ENCODE peak calls at places on chromosome 20, in nine cellular contexts. One of them, this sample, is unnamed.

GRCh38 chr20:1477896-1478490 is 11.3 kb upstream of the NSFL1C start:
- DNase-seq in breast epithelium: no peak
- DNase-seq in body of pancreas: no peak
- DNase-seq in testis: no peak
- DNase-seq in stomach: no peak
- DNase-seq in right lobe of liver: no peak
- DNase-seq in HCT116: no peak
- DNase-seq in heart left ventricle: no peak
- DNase-seq in esophagus muscularis mucosa: no peak
- DNase-seq in this sample: no peak

GRCh38 chr20:14764511-14765369 is 427.3 kb upstream of the FLRT3 start:
- DNase-seq in heart left ventricle: no peak
- DNase-seq in stomach: peak
- DNase-seq in right lobe of liver: no peak
- DNase-seq in HCT116: no peak
- DNase-seq in esophagus muscularis mucosa: no peak
- DNase-seq in body of pancreas: peak
- DNase-seq in testis: no peak
- DNase-seq in breast epithelium: peak
- DNase-seq in this sample: peak

GRCh38 chr20:43751167-43752050 is 24.6 kb upstream of the GTSF1L start:
- DNase-seq in right lobe of liver: no peak
- DNase-seq in breast epithelium: no peak
- DNase-seq in esophagus muscularis mucosa: no peak
- DNase-seq in heart left ventricle: no peak
- DNase-seq in body of pancreas: no peak
- DNase-seq in stomach: no peak
- DNase-seq in HCT116: no peak
- DNase-seq in testis: no peak
- DNase-seq in this sample: no peak

GRCh38 chr20:1893721-1894470 is 1.3 kb upstream of the SIRPA start:
- DNase-seq in body of pancreas: peak
- DNase-seq in testis: no peak
- DNase-seq in esophagus muscularis mucosa: no peak
- DNase-seq in heart left ventricle: peak
- DNase-seq in right lobe of liver: peak
- DNase-seq in HCT116: peak
- DNase-seq in stomach: no peak
- DNase-seq in breast epithelium: peak
- DNase-seq in this sample: peak

GRCh38 chr20:53768329-53768728 is 174.7 kb upstream of the ZNF217 start:
- DNase-seq in HCT116: no peak
- DNase-seq in heart left ventricle: no peak
- DNase-seq in stomach: no peak
- DNase-seq in body of pancreas: no peak
- DNase-seq in testis: no peak
- DNase-seq in esophagus muscularis mucosa: no peak
- DNase-seq in right lobe of liver: no peak
- DNase-seq in breast epithelium: no peak
- DNase-seq in this sample: no peak

GRCh38 chr20:47102629-47103028 is 208.0 kb downstream of the EYA2 start:
- DNase-seq in testis: no peak
- DNase-seq in breast epithelium: no peak
- DNase-seq in body of pancreas: no peak
- DNase-seq in HCT116: no peak
- DNase-seq in right lobe of liver: no peak
- DNase-seq in esophagus muscularis mucosa: no peak
- DNase-seq in heart left ventricle: peak
- DNase-seq in stomach: no peak
- DNase-seq in this sample: peak

GRCh38 chr20:38117635-38118034 is 47.4 kb downstream of the TGM2 start:
- DNase-seq in body of pancreas: no peak
- DNase-seq in heart left ventricle: no peak
- DNase-seq in esophagus muscularis mucosa: peak
- DNase-seq in right lobe of liver: no peak
- DNase-seq in stomach: no peak
- DNase-seq in testis: no peak
- DNase-seq in breast epithelium: no peak
- DNase-seq in HCT116: no peak
- DNase-seq in this sample: peak

GRCh38 chr20:1950836-1951235 is 43.0 kb downstream of the PDYN start:
- DNase-seq in esophagus muscularis mucosa: no peak
- DNase-seq in right lobe of liver: no peak
- DNase-seq in heart left ventricle: no peak
- DNase-seq in testis: no peak
- DNase-seq in HCT116: no peak
- DNase-seq in body of pancreas: no peak
- DNase-seq in breast epithelium: no peak
- DNase-seq in stomach: no peak
- DNase-seq in this sample: peak

GRCh38 chr20:11912013-11912663 is 5.6 kb upstream of the BTBD3 start:
- DNase-seq in testis: no peak
- DNase-seq in breast epithelium: no peak
- DNase-seq in body of pancreas: peak
- DNase-seq in stomach: no peak
- DNase-seq in esophagus muscularis mucosa: no peak
- DNase-seq in heart left ventricle: no peak
- DNase-seq in HCT116: no peak
- DNase-seq in right lobe of liver: no peak
- DNase-seq in this sample: no peak

GRCh38 chr20:48728042-48728837 is 99.6 kb downstream of the PREX1 start:
- DNase-seq in breast epithelium: no peak
- DNase-seq in esophagus muscularis mucosa: no peak
- DNase-seq in heart left ventricle: no peak
- DNase-seq in right lobe of liver: no peak
- DNase-seq in body of pancreas: no peak
- DNase-seq in testis: peak
- DNase-seq in stomach: no peak
- DNase-seq in HCT116: no peak
- DNase-seq in this sample: no peak

GRCh38 chr20:43055181-43055884 is 134.4 kb downstream of the PTPRT start:
- DNase-seq in testis: no peak
- DNase-seq in breast epithelium: no peak
- DNase-seq in esophagus muscularis mucosa: no peak
- DNase-seq in heart left ventricle: no peak
- DNase-seq in right lobe of liver: no peak
- DNase-seq in body of pancreas: no peak
- DNase-seq in HCT116: no peak
- DNase-seq in stomach: no peak
- DNase-seq in this sample: no peak

GRCh38 chr20:35523298-35523888 is 6.1 kb downstream of the C20orf173 start:
- DNase-seq in breast epithelium: no peak
- DNase-seq in esophagus muscularis mucosa: no peak
- DNase-seq in testis: no peak
- DNase-seq in body of pancreas: peak
- DNase-seq in heart left ventricle: no peak
- DNase-seq in right lobe of liver: peak
- DNase-seq in stomach: no peak
- DNase-seq in HCT116: no peak
- DNase-seq in this sample: no peak

DNA sequence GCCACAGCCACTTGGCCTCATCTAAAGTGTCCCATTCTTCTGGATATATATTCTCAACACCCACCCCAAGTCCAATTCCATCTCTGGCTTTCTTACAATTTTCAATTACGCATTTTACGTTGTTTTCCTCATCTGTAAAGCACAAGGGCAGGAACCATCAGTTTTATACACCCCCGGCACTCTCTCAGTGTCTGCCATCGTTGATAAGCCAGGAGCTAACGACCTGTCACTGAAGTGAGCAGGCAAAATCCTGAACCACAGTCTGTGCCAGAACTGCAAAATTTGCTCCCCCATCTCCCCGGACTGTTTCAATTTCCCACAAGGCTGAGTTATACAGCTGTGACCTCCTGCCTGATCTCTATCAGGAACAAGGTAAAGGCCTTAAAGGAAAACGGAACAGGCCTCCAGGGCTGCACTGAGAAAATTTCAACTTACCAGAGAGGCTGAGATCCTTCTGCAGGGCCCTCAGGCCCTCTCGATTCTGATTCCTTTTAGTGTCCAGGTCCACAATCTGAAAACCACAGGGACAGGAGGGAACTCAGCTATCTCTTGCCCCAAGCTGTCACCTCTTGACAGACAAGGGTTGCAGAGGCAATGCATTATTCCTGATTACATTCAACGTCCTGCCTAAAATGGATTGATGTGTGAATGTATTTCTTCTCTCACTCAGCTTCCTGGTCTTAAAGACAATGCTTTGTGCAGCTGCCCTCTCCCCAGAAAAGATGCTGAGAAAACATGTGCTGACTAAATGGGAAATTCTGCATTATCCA is 1.8 kb downstream of the PDRG1 start:
- DNase-seq in heart left ventricle: no peak
- DNase-seq in stomach: no peak
- DNase-seq in right lobe of liver: no peak
- DNase-seq in testis: no peak
- DNase-seq in body of pancreas: no peak
- DNase-seq in esophagus muscularis mucosa: no peak
- DNase-seq in breast epithelium: no peak
- DNase-seq in HCT116: no peak
- DNase-seq in this sample: no peak
- H3K4me3 ChIP-seq in heart left ventricle: peak
- H3K4me3 ChIP-seq in stomach: peak
- H3K4me3 ChIP-seq in right lobe of liver: no peak
- H3K4me3 ChIP-seq in testis: no peak
- H3K4me3 ChIP-seq in body of pancreas: no peak
- H3K4me3 ChIP-seq in esophagus muscularis mucosa: peak
- H3K4me3 ChIP-seq in breast epithelium: peak
- H3K4me3 ChIP-seq in HCT116: peak
- H3K4me3 ChIP-seq in this sample: no peak

GRCh38 chr20:57392130-57392445 is 892 bp downstream of the RBM38 start:
- DNase-seq in breast epithelium: no peak
- DNase-seq in stomach: no peak
- DNase-seq in HCT116: no peak
- DNase-seq in body of pancreas: no peak
- DNase-seq in testis: no peak
- DNase-seq in heart left ventricle: peak
- DNase-seq in right lobe of liver: no peak
- DNase-seq in esophagus muscularis mucosa: no peak
- DNase-seq in this sample: no peak
- TF ChIP-seq POLR2A in breast epithelium: no peak
- TF ChIP-seq POLR2A in stomach: no peak
- TF ChIP-seq POLR2A in HCT116: no peak
- TF ChIP-seq POLR2A in body of pancreas: no peak
- TF ChIP-seq POLR2A in testis: no peak
- TF ChIP-seq POLR2A in heart left ventricle: no peak
- TF ChIP-seq POLR2A in right lobe of liver: no peak
- TF ChIP-seq POLR2A in esophagus muscularis mucosa: no peak
- TF ChIP-seq POLR2A in this sample: no peak

DNA sequence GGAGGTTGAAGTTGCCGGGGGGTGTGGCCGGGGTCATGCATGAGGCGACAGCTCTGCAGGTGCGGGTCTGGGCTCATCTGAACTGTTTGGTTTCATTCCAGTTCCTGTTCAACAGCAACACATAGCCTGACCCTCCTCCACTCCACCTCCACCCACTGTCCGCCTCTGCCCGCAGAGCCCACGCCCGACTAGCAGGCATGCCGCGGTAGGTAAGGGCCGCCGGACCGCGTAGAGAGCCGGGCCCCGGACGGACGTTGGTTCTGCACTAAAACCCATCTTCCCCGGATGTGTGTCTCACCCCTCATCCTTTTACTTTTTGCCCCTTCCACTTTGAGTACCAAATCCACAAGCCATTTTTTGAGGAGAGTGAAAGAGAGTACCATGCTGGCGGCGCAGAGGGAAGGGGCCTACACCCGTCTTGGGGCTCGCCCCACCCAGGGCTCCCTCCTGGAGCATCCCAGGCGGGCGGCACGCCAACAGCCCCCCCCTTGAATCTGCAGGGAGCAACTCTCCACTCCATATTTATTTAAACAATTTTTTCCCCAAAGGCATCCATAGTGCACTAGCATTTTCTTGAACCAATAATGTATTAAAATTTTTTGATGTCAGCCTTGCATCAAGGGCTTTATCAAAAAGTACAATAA is 72.5 kb downstream of the PTPN1 start:
- DNase-seq in right lobe of liver: no peak
- DNase-seq in stomach: no peak
- DNase-seq in HCT116: no peak
- DNase-seq in esophagus muscularis mucosa: no peak
- DNase-seq in heart left ventricle: no peak
- DNase-seq in body of pancreas: no peak
- DNase-seq in breast epithelium: no peak
- DNase-seq in testis: no peak
- DNase-seq in this sample: no peak
- TF ChIP-seq CTCF in right lobe of liver: no peak
- TF ChIP-seq CTCF in stomach: no peak
- TF ChIP-seq CTCF in HCT116: no peak
- TF ChIP-seq CTCF in esophagus muscularis mucosa: no peak
- TF ChIP-seq CTCF in heart left ventricle: no peak
- TF ChIP-seq CTCF in body of pancreas: no peak
- TF ChIP-seq CTCF in breast epithelium: no peak
- TF ChIP-seq CTCF in testis: no peak
- TF ChIP-seq CTCF in this sample: no peak

GRCh38 chr20:64162239-64162621 is 2.0 kb upstream of the MYT1 start:
- DNase-seq in stomach: no peak
- DNase-seq in esophagus muscularis mucosa: no peak
- DNase-seq in heart left ventricle: no peak
- DNase-seq in HCT116: no peak
- DNase-seq in testis: no peak
- DNase-seq in body of pancreas: no peak
- DNase-seq in right lobe of liver: no peak
- DNase-seq in breast epithelium: no peak
- DNase-seq in this sample: no peak
- H3K4me3 ChIP-seq in stomach: no peak
- H3K4me3 ChIP-seq in esophagus muscularis mucosa: no peak
- H3K4me3 ChIP-seq in heart left ventricle: no peak
- H3K4me3 ChIP-seq in HCT116: no peak
- H3K4me3 ChIP-seq in testis: no peak
- H3K4me3 ChIP-seq in body of pancreas: no peak
- H3K4me3 ChIP-seq in right lobe of liver: no peak
- H3K4me3 ChIP-seq in breast epithelium: no peak
- H3K4me3 ChIP-seq in this sample: no peak

GRCh38 chr20:62652051-62652893 is 10.0 kb downstream of the SLCO4A1 start:
- DNase-seq in heart left ventricle: peak
- DNase-seq in breast epithelium: peak
- DNase-seq in right lobe of liver: peak
- DNase-seq in body of pancreas: peak
- DNase-seq in stomach: peak
- DNase-seq in esophagus muscularis mucosa: peak
- DNase-seq in HCT116: peak
- DNase-seq in testis: peak
- DNase-seq in this sample: peak
- TF ChIP-seq POLR2A in heart left ventricle: no peak
- TF ChIP-seq POLR2A in breast epithelium: peak
- TF ChIP-seq POLR2A in right lobe of liver: peak
- TF ChIP-seq POLR2A in body of pancreas: peak
- TF ChIP-seq POLR2A in stomach: no peak
- TF ChIP-seq POLR2A in esophagus muscularis mucosa: no peak
- TF ChIP-seq POLR2A in HCT116: no peak
- TF ChIP-seq POLR2A in testis: peak
- TF ChIP-seq POLR2A in this sample: no peak

DNA sequence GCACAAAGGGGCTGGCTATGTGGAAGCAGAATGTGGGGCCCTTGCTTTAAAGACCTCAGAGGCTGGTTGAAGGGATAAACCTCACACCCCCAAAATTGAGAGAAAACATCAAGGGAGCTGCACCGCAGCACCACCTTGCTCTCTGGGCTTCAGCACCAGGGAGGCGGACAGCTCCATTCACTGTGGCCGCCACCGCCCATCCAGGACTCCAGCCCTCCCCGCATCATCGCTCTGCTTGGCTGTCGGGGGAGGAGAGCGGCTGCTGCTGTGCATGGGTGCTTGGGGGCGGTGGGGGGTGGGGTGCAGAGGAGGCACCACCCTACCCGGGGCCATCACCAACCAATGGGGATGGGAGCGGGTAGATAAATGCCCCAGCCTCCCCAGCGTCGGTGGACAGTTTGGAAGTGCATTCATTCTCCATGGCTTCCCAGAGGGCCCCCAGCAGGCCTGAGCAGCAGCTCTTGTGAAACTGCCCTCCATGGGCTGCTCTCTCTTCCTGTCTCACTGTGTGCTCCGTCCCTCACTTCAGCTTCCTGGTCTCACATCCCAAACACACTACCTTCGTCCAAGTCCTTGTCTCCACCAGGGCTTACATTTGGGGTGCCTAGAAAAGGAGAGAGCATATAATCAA is 75.7 kb upstream of the BHLHE23 start:
- DNase-seq in breast epithelium: no peak
- DNase-seq in HCT116: no peak
- DNase-seq in testis: peak
- DNase-seq in body of pancreas: peak
- DNase-seq in right lobe of liver: peak
- DNase-seq in stomach: peak
- DNase-seq in esophagus muscularis mucosa: no peak
- DNase-seq in heart left ventricle: peak
- DNase-seq in this sample: no peak
- TF ChIP-seq CTCF in breast epithelium: no peak
- TF ChIP-seq CTCF in HCT116: no peak
- TF ChIP-seq CTCF in testis: no peak
- TF ChIP-seq CTCF in body of pancreas: no peak
- TF ChIP-seq CTCF in right lobe of liver: no peak
- TF ChIP-seq CTCF in stomach: no peak
- TF ChIP-seq CTCF in esophagus muscularis mucosa: no peak
- TF ChIP-seq CTCF in heart left ventricle: no peak
- TF ChIP-seq CTCF in this sample: no peak

This sample was measured in lower leg skin.